ENCODE peak calls at places on chromosomes 12 and 14, in five cellular contexts. One of them, this sample, is unnamed.

GRCh38 chr12:94079965-94080683 is 68.3 kb upstream of the PLXNC1 start:
- DNase-seq in stimulated activated CD8-positive, alpha-beta memory T cell treated with anti-CD3 and anti-CD28 coated beads, Interleukin-15, amount 100 ng/mL, for 24 hours: no peak
- DNase-seq in HFFc6: no peak
- DNase-seq in body of pancreas: no peak
- DNase-seq in frontal cortex: no peak
- DNase-seq in this sample: no peak

GRCh38 chr12:47741340-47741703 is 16.0 kb upstream of the ENDOU start:
- DNase-seq in HFFc6: no peak
- DNase-seq in body of pancreas: peak
- DNase-seq in stimulated activated CD8-positive, alpha-beta memory T cell treated with anti-CD3 and anti-CD28 coated beads, Interleukin-15, amount 100 ng/mL, for 24 hours: no peak
- DNase-seq in frontal cortex: peak
- DNase-seq in this sample: peak

GRCh38 chr14:75399819-75400678 is 27.8 kb upstream of the JDP2 start:
- DNase-seq in frontal cortex: peak
- DNase-seq in body of pancreas: peak
- DNase-seq in HFFc6: peak
- DNase-seq in stimulated activated CD8-positive, alpha-beta memory T cell treated with anti-CD3 and anti-CD28 coated beads, Interleukin-15, amount 100 ng/mL, for 24 hours: no peak
- DNase-seq in this sample: peak

GRCh38 chr12:50322196-50322595 is 38.9 kb upstream of the LIMA1 start:
- DNase-seq in frontal cortex: no peak
- DNase-seq in stimulated activated CD8-positive, alpha-beta memory T cell treated with anti-CD3 and anti-CD28 coated beads, Interleukin-15, amount 100 ng/mL, for 24 hours: no peak
- DNase-seq in HFFc6: no peak
- DNase-seq in body of pancreas: no peak
- DNase-seq in this sample: no peak

GRCh38 chr14:61322799-61323290 is 1.5 kb downstream of the PRKCH start:
- DNase-seq in stimulated activated CD8-positive, alpha-beta memory T cell treated with anti-CD3 and anti-CD28 coated beads, Interleukin-15, amount 100 ng/mL, for 24 hours: no peak
- DNase-seq in body of pancreas: no peak
- DNase-seq in HFFc6: no peak
- DNase-seq in frontal cortex: no peak
- DNase-seq in this sample: no peak

GRCh38 chr12:90301095-90301494 is 592.5 kb upstream of the ATP2B1 start:
- DNase-seq in stimulated activated CD8-positive, alpha-beta memory T cell treated with anti-CD3 and anti-CD28 coated beads, Interleukin-15, amount 100 ng/mL, for 24 hours: no peak
- DNase-seq in body of pancreas: no peak
- DNase-seq in HFFc6: no peak
- DNase-seq in frontal cortex: no peak
- DNase-seq in this sample: no peak

GRCh38 chr14:49861923-49862673 is 9.5 kb upstream of the NEMF start:
- DNase-seq in frontal cortex: peak
- DNase-seq in stimulated activated CD8-positive, alpha-beta memory T cell treated with anti-CD3 and anti-CD28 coated beads, Interleukin-15, amount 100 ng/mL, for 24 hours: peak
- DNase-seq in body of pancreas: peak
- DNase-seq in HFFc6: peak
- DNase-seq in this sample: peak

GRCh38 chr12:14589169-14590004 is 21.7 kb upstream of the PLBD1 start:
- DNase-seq in stimulated activated CD8-positive, alpha-beta memory T cell treated with anti-CD3 and anti-CD28 coated beads, Interleukin-15, amount 100 ng/mL, for 24 hours: no peak
- DNase-seq in body of pancreas: no peak
- DNase-seq in HFFc6: no peak
- DNase-seq in frontal cortex: no peak
- DNase-seq in this sample: no peak

GRCh38 chr12:34400986-34401658 is 378.8 kb downstream of the ALG10 start:
- DNase-seq in HFFc6: no peak
- DNase-seq in frontal cortex: no peak
- DNase-seq in body of pancreas: no peak
- DNase-seq in stimulated activated CD8-positive, alpha-beta memory T cell treated with anti-CD3 and anti-CD28 coated beads, Interleukin-15, amount 100 ng/mL, for 24 hours: no peak
- DNase-seq in this sample: no peak

GRCh38 chr12:116918464-116918863 is 7.7 kb downstream of the FBXW8 start:
- DNase-seq in HFFc6: no peak
- DNase-seq in stimulated activated CD8-positive, alpha-beta memory T cell treated with anti-CD3 and anti-CD28 coated beads, Interleukin-15, amount 100 ng/mL, for 24 hours: no peak
- DNase-seq in body of pancreas: no peak
- DNase-seq in frontal cortex: no peak
- DNase-seq in this sample: no peak

GRCh38 chr14:94045563-94046345 is 19.6 kb downstream of the OTUB2 start:
- DNase-seq in HFFc6: no peak
- DNase-seq in stimulated activated CD8-positive, alpha-beta memory T cell treated with anti-CD3 and anti-CD28 coated beads, Interleukin-15, amount 100 ng/mL, for 24 hours: no peak
- DNase-seq in frontal cortex: no peak
- DNase-seq in body of pancreas: peak
- DNase-seq in this sample: no peak

GRCh38 chr14:101784631-101785030 is 23.1 kb downstream of the PPP2R5C start:
- DNase-seq in HFFc6: no peak
- DNase-seq in stimulated activated CD8-positive, alpha-beta memory T cell treated with anti-CD3 and anti-CD28 coated beads, Interleukin-15, amount 100 ng/mL, for 24 hours: no peak
- DNase-seq in body of pancreas: no peak
- DNase-seq in frontal cortex: no peak
- DNase-seq in this sample: no peak

This sample was measured in foreskin melanocyte.